ENCODE peak calls at places on chromosomes 16 and 17, in six cellular contexts. One of them, this sample, is unnamed.
A peak's percentile ranks its signal among the peaks of the same experiment; 100 is the strongest.

GRCh38 chr16:27305342-27305741 is 8.4 kb upstream of the IL4R start:
- DNase-seq in endodermal cell: no peak
- DNase-seq in H9: no peak
- DNase-seq in CD8-positive, alpha-beta memory T cell: no peak
- DNase-seq in PC-9: no peak
- DNase-seq in transverse colon: no peak
- DNase-seq in this sample: no peak

GRCh38 chr17:65277576-65277975 is 140.4 kb downstream of the RGS9 start:
- DNase-seq in endodermal cell: no peak
- DNase-seq in H9: no peak
- DNase-seq in CD8-positive, alpha-beta memory T cell: no peak
- DNase-seq in PC-9: no peak
- DNase-seq in transverse colon: no peak
- DNase-seq in this sample: no peak

GRCh38 chr17:82962163-82962720 is 117.2 kb upstream of the METRNL start:
- DNase-seq in endodermal cell: no peak
- DNase-seq in H9: no peak
- DNase-seq in CD8-positive, alpha-beta memory T cell: no peak
- DNase-seq in PC-9: no peak
- DNase-seq in transverse colon: no peak
- DNase-seq in this sample: peak; percentile 30

GRCh38 chr16:84326545-84326944 is 31.9 kb downstream of the WFDC1 start:
- DNase-seq in endodermal cell: no peak
- DNase-seq in H9: no peak
- DNase-seq in CD8-positive, alpha-beta memory T cell: no peak
- DNase-seq in PC-9: no peak
- DNase-seq in transverse colon: no peak
- DNase-seq in this sample: no peak

GRCh38 chr17:73575470-73576235 is 68.6 kb downstream of the SDK2 start:
- DNase-seq in endodermal cell: no peak
- DNase-seq in H9: no peak
- DNase-seq in CD8-positive, alpha-beta memory T cell: no peak
- DNase-seq in PC-9: no peak
- DNase-seq in transverse colon: no peak
- DNase-seq in this sample: no peak

GRCh38 chr17:11511696-11512095 is 86.6 kb upstream of the DNAH9 start:
- DNase-seq in endodermal cell: peak; percentile 24
- DNase-seq in H9: no peak
- DNase-seq in CD8-positive, alpha-beta memory T cell: no peak
- DNase-seq in PC-9: no peak
- DNase-seq in transverse colon: peak; percentile 58
- DNase-seq in this sample: no peak

GRCh38 chr17:1511756-1512321 is 4.6 kb downstream of the INPP5K start:
- DNase-seq in endodermal cell: peak; percentile 39
- DNase-seq in H9: no peak
- DNase-seq in CD8-positive, alpha-beta memory T cell: no peak
- DNase-seq in PC-9: no peak
- DNase-seq in transverse colon: peak; percentile 62
- DNase-seq in this sample: no peak

GRCh38 chr16:87295259-87295658 is 21.9 kb downstream of the C16orf95 start:
- DNase-seq in endodermal cell: no peak
- DNase-seq in H9: no peak
- DNase-seq in CD8-positive, alpha-beta memory T cell: no peak
- DNase-seq in PC-9: no peak
- DNase-seq in transverse colon: no peak
- DNase-seq in this sample: no peak

GRCh38 chr17:43468746-43469544 is 14.8 kb upstream of the DHX8 start:
- DNase-seq in endodermal cell: no peak
- DNase-seq in H9: no peak
- DNase-seq in CD8-positive, alpha-beta memory T cell: no peak
- DNase-seq in PC-9: peak; percentile 46
- DNase-seq in transverse colon: no peak
- DNase-seq in this sample: no peak

GRCh38 chr17:39198186-39198566 is 707 bp upstream of the CACNB1 start:
- DNase-seq in endodermal cell: no peak
- DNase-seq in H9: no peak
- DNase-seq in CD8-positive, alpha-beta memory T cell: no peak
- DNase-seq in PC-9: no peak
- DNase-seq in transverse colon: no peak
- DNase-seq in this sample: no peak

GRCh38 chr16:75263963-75264445 is 12.6 kb upstream of the BCAR1 start:
- DNase-seq in endodermal cell: no peak
- DNase-seq in H9: no peak
- DNase-seq in CD8-positive, alpha-beta memory T cell: no peak
- DNase-seq in PC-9: peak; percentile 63
- DNase-seq in transverse colon: peak; percentile 28
- DNase-seq in this sample: no peak

GRCh38 chr17:81527591-81528383 is at the start of gene FSCN2:
- DNase-seq in endodermal cell: no peak
- DNase-seq in H9: no peak
- DNase-seq in CD8-positive, alpha-beta memory T cell: no peak
- DNase-seq in PC-9: peak; percentile 52
- DNase-seq in transverse colon: no peak
- DNase-seq in this sample: no peak

GRCh38 chr16:10112021-10112420 is 70.2 kb downstream of the GRIN2A start:
- DNase-seq in endodermal cell: no peak
- DNase-seq in H9: no peak
- DNase-seq in CD8-positive, alpha-beta memory T cell: no peak
- DNase-seq in PC-9: no peak
- DNase-seq in transverse colon: no peak
- DNase-seq in this sample: no peak

GRCh38 chr17:75152971-75153853 is 1.1 kb downstream of the JPT1 start:
- DNase-seq in endodermal cell: peak; percentile 86
- DNase-seq in H9: peak; percentile 64
- DNase-seq in CD8-positive, alpha-beta memory T cell: no peak
- DNase-seq in PC-9: peak; percentile 45
- DNase-seq in transverse colon: peak; percentile 76
- DNase-seq in this sample: no peak

GRCh38 chr17:50487213-50488096 is 8.8 kb downstream of the RSAD1 start:
- DNase-seq in endodermal cell: no peak
- DNase-seq in H9: no peak
- DNase-seq in CD8-positive, alpha-beta memory T cell: no peak
- DNase-seq in PC-9: peak; percentile 80
- DNase-seq in transverse colon: no peak
- DNase-seq in this sample: no peak

GRCh38 chr16:47613251-47613650 is 152.1 kb downstream of the PHKB start:
- DNase-seq in endodermal cell: no peak
- DNase-seq in H9: no peak
- DNase-seq in CD8-positive, alpha-beta memory T cell: no peak
- DNase-seq in PC-9: no peak
- DNase-seq in transverse colon: no peak
- DNase-seq in this sample: no peak

GRCh38 chr17:14942511-14943185 is 322.5 kb downstream of the PMP22 start:
- DNase-seq in endodermal cell: no peak
- DNase-seq in H9: no peak
- DNase-seq in CD8-positive, alpha-beta memory T cell: no peak
- DNase-seq in PC-9: no peak
- DNase-seq in transverse colon: no peak
- DNase-seq in this sample: no peak

GRCh38 chr16:50731989-50732589 is 9.8 kb upstream of the CYLD start:
- DNase-seq in endodermal cell: peak; percentile 18
- DNase-seq in H9: no peak
- DNase-seq in CD8-positive, alpha-beta memory T cell: no peak
- DNase-seq in PC-9: no peak
- DNase-seq in transverse colon: no peak
- DNase-seq in this sample: no peak

GRCh38 chr16:49491736-49492089 is 118.1 kb downstream of the C16orf78 start:
- DNase-seq in endodermal cell: peak; percentile 90
- DNase-seq in H9: peak; percentile 91
- DNase-seq in CD8-positive, alpha-beta memory T cell: peak; percentile 32
- DNase-seq in PC-9: no peak
- DNase-seq in transverse colon: peak; percentile 23
- DNase-seq in this sample: no peak

GRCh38 chr17:40015005-40015997 is at the start of gene CSF3:
- DNase-seq in endodermal cell: peak; percentile 55
- DNase-seq in H9: no peak
- DNase-seq in CD8-positive, alpha-beta memory T cell: no peak
- DNase-seq in PC-9: no peak
- DNase-seq in transverse colon: peak; percentile 62
- DNase-seq in this sample: no peak

GRCh38 chr17:63834431-63835166 is 7.1 kb upstream of the FTSJ3 start:
- DNase-seq in endodermal cell: peak; percentile 95
- DNase-seq in H9: peak; percentile 92
- DNase-seq in CD8-positive, alpha-beta memory T cell: peak; percentile 70
- DNase-seq in PC-9: peak; percentile 40
- DNase-seq in transverse colon: no peak
- DNase-seq in this sample: peak; percentile 53

GRCh38 chr16:59880626-59881025 is 1146.5 kb upstream of the GOT2 start:
- DNase-seq in endodermal cell: no peak
- DNase-seq in H9: no peak
- DNase-seq in CD8-positive, alpha-beta memory T cell: no peak
- DNase-seq in PC-9: no peak
- DNase-seq in transverse colon: no peak
- DNase-seq in this sample: no peak

GRCh38 chr16:20300312-20301097 is 26.8 kb downstream of the GP2 start:
- DNase-seq in endodermal cell: peak; percentile 89
- DNase-seq in H9: peak; percentile 77
- DNase-seq in CD8-positive, alpha-beta memory T cell: no peak
- DNase-seq in PC-9: peak; percentile 42
- DNase-seq in transverse colon: peak; percentile 43
- DNase-seq in this sample: no peak

GRCh38 chr17:78933025-78933958 is 8.1 kb upstream of the TIMP2 start:
- DNase-seq in endodermal cell: no peak
- DNase-seq in H9: peak; percentile 35
- DNase-seq in CD8-positive, alpha-beta memory T cell: peak; percentile 70
- DNase-seq in PC-9: peak; percentile 72
- DNase-seq in transverse colon: peak; percentile 59
- DNase-seq in this sample: peak; percentile 26

GRCh38 chr16:13939821-13940220 is 19.9 kb downstream of the ERCC4 start:
- DNase-seq in endodermal cell: no peak
- DNase-seq in H9: no peak
- DNase-seq in CD8-positive, alpha-beta memory T cell: no peak
- DNase-seq in PC-9: no peak
- DNase-seq in transverse colon: no peak
- DNase-seq in this sample: no peak

GRCh38 chr17:63573634-63574033 is 23.4 kb downstream of the DCAF7 start:
- DNase-seq in endodermal cell: peak; percentile 71
- DNase-seq in H9: no peak
- DNase-seq in CD8-positive, alpha-beta memory T cell: no peak
- DNase-seq in PC-9: no peak
- DNase-seq in transverse colon: no peak
- DNase-seq in this sample: no peak

GRCh38 chr17:6082335-6082734 is 12.2 kb downstream of the WSCD1 start:
- DNase-seq in endodermal cell: peak; percentile 67
- DNase-seq in H9: no peak
- DNase-seq in CD8-positive, alpha-beta memory T cell: no peak
- DNase-seq in PC-9: no peak
- DNase-seq in transverse colon: no peak
- DNase-seq in this sample: no peak
- H3K27ac ChIP-seq in endodermal cell: peak overlapping the region; percentile 64
- H3K27ac ChIP-seq in H9: no peak overlapping the region
- H3K27ac ChIP-seq in CD8-positive, alpha-beta memory T cell: no peak overlapping the region
- H3K27ac ChIP-seq in PC-9: no peak overlapping the region
- H3K27ac ChIP-seq in transverse colon: no peak overlapping the region
- H3K27ac ChIP-seq in this sample: no peak overlapping the region

GRCh38 chr17:3927628-3928010 is 11.4 kb upstream of the P2RX1 start:
- DNase-seq in endodermal cell: no peak
- DNase-seq in H9: no peak
- DNase-seq in CD8-positive, alpha-beta memory T cell: no peak
- DNase-seq in PC-9: peak; percentile 41
- DNase-seq in transverse colon: no peak
- DNase-seq in this sample: no peak

GRCh38 chr17:3926860-3927627 is 10.8 kb upstream of the P2RX1 start:
- DNase-seq in endodermal cell: no peak
- DNase-seq in H9: no peak
- DNase-seq in CD8-positive, alpha-beta memory T cell: no peak
- DNase-seq in PC-9: peak; percentile 35
- DNase-seq in transverse colon: no peak
- DNase-seq in this sample: no peak

GRCh38 chr17:3929764-3930163 is 13.5 kb upstream of the P2RX1 start:
- DNase-seq in endodermal cell: no peak
- DNase-seq in H9: no peak
- DNase-seq in CD8-positive, alpha-beta memory T cell: no peak
- DNase-seq in PC-9: no peak
- DNase-seq in transverse colon: no peak
- DNase-seq in this sample: no peak

GRCh38 chr17:3928394-3928793 is 12.1 kb upstream of the P2RX1 start:
- DNase-seq in endodermal cell: no peak
- DNase-seq in H9: peak; percentile 31
- DNase-seq in CD8-positive, alpha-beta memory T cell: no peak
- DNase-seq in PC-9: no peak
- DNase-seq in transverse colon: no peak
- DNase-seq in this sample: no peak

DNA sequence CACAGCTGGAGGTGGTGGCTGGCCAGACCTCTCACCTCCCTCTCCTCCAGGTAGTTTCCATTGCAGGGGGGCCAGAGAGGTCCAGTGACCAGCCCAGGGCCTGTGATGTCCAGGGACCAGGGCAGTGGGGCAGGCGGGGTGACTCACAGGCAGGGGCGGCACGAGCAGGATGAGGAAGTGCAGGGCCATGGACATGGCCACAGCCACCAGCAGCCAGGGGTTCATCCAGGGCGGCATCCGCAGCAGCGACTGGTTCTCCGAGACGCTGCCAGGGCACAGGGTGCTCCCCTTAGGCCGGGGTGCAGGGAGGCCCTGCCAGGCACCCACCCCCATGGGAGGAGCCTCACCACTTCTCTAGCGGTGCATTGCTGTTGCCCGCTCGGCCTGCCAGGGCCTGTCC is 12.9 kb upstream of the P2RX1 start:
- DNase-seq in endodermal cell: no peak
- DNase-seq in H9: peak; percentile 27
- DNase-seq in CD8-positive, alpha-beta memory T cell: no peak
- DNase-seq in PC-9: no peak
- DNase-seq in transverse colon: no peak
- DNase-seq in this sample: no peak
- H3K27ac ChIP-seq in endodermal cell: no peak overlapping the region
- H3K27ac ChIP-seq in H9: no peak overlapping the region
- H3K27ac ChIP-seq in CD8-positive, alpha-beta memory T cell: no peak overlapping the region
- H3K27ac ChIP-seq in PC-9: no peak overlapping the region
- H3K27ac ChIP-seq in transverse colon: no peak overlapping the region
- H3K27ac ChIP-seq in this sample: peak overlapping the region; percentile 35

GRCh38 chr17:34598161-34598776 is 18.9 kb downstream of the TMEM132E start:
- DNase-seq in endodermal cell: peak; percentile 92
- DNase-seq in H9: peak; percentile 82
- DNase-seq in CD8-positive, alpha-beta memory T cell: no peak
- DNase-seq in PC-9: no peak
- DNase-seq in transverse colon: no peak
- DNase-seq in this sample: no peak
- H3K27ac ChIP-seq in endodermal cell: no peak overlapping the region
- H3K27ac ChIP-seq in H9: no peak overlapping the region
- H3K27ac ChIP-seq in CD8-positive, alpha-beta memory T cell: no peak overlapping the region
- H3K27ac ChIP-seq in PC-9: no peak overlapping the region
- H3K27ac ChIP-seq in transverse colon: no peak overlapping the region
- H3K27ac ChIP-seq in this sample: no peak overlapping the region

DNA sequence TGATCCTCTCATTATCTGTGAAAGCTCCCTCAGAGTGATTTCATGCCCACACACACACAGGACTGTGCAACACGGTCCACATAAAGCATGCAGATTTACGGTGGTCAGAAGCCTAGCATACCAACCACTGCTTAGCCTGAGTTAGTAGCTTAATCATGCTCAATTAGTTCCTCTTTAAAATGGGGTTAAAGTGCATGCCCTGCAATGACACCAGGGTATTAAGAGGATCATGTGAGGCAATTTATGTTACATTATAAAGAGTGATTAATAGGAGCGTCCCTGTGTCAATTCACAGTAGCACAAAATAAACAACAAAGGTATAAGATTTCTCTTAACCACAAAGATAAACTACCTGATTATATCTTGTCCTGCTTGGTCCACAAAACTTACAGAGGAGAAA is 39.8 kb downstream of the C17orf67 start:
- DNase-seq in endodermal cell: no peak
- DNase-seq in H9: no peak
- DNase-seq in CD8-positive, alpha-beta memory T cell: no peak
- DNase-seq in PC-9: no peak
- DNase-seq in transverse colon: no peak
- DNase-seq in this sample: no peak
- H3K27ac ChIP-seq in endodermal cell: no peak overlapping the region
- H3K27ac ChIP-seq in H9: no peak overlapping the region
- H3K27ac ChIP-seq in CD8-positive, alpha-beta memory T cell: no peak overlapping the region
- H3K27ac ChIP-seq in PC-9: no peak overlapping the region
- H3K27ac ChIP-seq in transverse colon: no peak overlapping the region
- H3K27ac ChIP-seq in this sample: no peak overlapping the region